ENCODE peak calls at places on chromosomes 16 and 17, in seven cellular contexts. B, W, D, G, L, K and X are unnamed samples.

GRCh38 chr17:7213895-7214299 is 5.7 kb downstream of the DLG4 start:
- DNase-seq in G (no peak), L (peak; percentile 75), W (peak; percentile 82), B (peak; percentile 85), K (peak; percentile 94), D (peak; percentile 52), X (no peak)

GRCh38 chr17:31819578-31819977 is 39.5 kb downstream of the COPRS start:
- DNase-seq in D (no peak), G (no peak), L (no peak), W (no peak), K (no peak), B (no peak), X (no peak)

GRCh38 chr16:566475-567361 is at the start of gene NHLRC4:
- DNase-seq in K (peak; percentile 68), G (no peak), W (peak; percentile 65), D (peak; percentile 83), B (peak; percentile 74), L (peak; percentile 89), X (no peak)

GRCh38 chr17:37220609-37220953 is 155.2 kb upstream of the C17orf78 start:
- DNase-seq in K (peak; percentile 34), D (no peak), B (peak; percentile 49), W (peak; percentile 49), G (peak; percentile 16), L (no peak), X (no peak)

GRCh38 chr17:30244853-30245385 is 9.4 kb upstream of the SLC6A4 start:
- DNase-seq in B (peak; percentile 86), D (no peak), L (no peak), W (no peak), G (no peak), K (no peak), X (no peak)

GRCh38 chr16:87317766-87318121 is 552 bp upstream of the C16orf95 start:
- DNase-seq in L (peak; percentile 52), G (peak; percentile 24), B (peak; percentile 75), W (no peak), K (peak; percentile 43), D (peak; percentile 34), X (peak; percentile 27)

GRCh38 chr17:72913315-72913714 is 179.2 kb downstream of the SLC39A11 start:
- DNase-seq in D (no peak), K (no peak), G (no peak), L (no peak), B (no peak), W (no peak), X (no peak)

GRCh38 chr16:53822936-53823529 is 119.1 kb downstream of the FTO start:
- DNase-seq in L (no peak), K (no peak), D (no peak), B (peak; percentile 76), G (no peak), W (peak; percentile 46), X (no peak)

GRCh38 chr16:87895641-87896141 is 26.4 kb upstream of the SLC7A5 start:
- DNase-seq in W (no peak), K (no peak), B (peak; percentile 57), L (no peak), G (no peak), D (no peak), X (no peak)

GRCh38 chr17:81037026-81037782 is 2.3 kb downstream of the BAIAP2 start:
- DNase-seq in K (no peak), D (peak; percentile 80), L (no peak), G (no peak), B (no peak), W (no peak), X (no peak)

GRCh38 chr17:41411072-41411840 is 13.1 kb downstream of the KRT37 start:
- DNase-seq in G (no peak), K (no peak), L (no peak), W (no peak), D (no peak), B (no peak), X (no peak)

GRCh38 chr17:52035336-52035915 is 123.1 kb downstream of the CA10 start:
- DNase-seq in L (no peak), G (no peak), D (no peak), W (no peak), B (no peak), K (no peak), X (no peak)

GRCh38 chr17:42361781-42362186 is 26.5 kb downstream of the STAT3 start:
- DNase-seq in K (no peak), D (no peak), L (no peak), G (no peak), W (no peak), B (no peak), X (no peak)

GRCh38 chr16:67873435-67874146 is 739 bp downstream of the EDC4 start:
- DNase-seq in K (no peak), L (no peak), B (peak; percentile 16), W (peak; percentile 34), G (no peak), D (no peak), X (no peak)

GRCh38 chr16:49491736-49492089 is 118.1 kb downstream of the C16orf78 start:
- DNase-seq in G (no peak), L (peak; percentile 38), B (no peak), W (peak; percentile 20), K (peak; percentile 48), D (peak; percentile 36), X (no peak)

GRCh38 chr17:81036128-81036891 is 1.4 kb downstream of the BAIAP2 start:
- DNase-seq in B (no peak), G (no peak), W (no peak), L (no peak), K (no peak), D (no peak), X (no peak)

GRCh38 chr17:4480929-4481898 is 17.5 kb upstream of the SPNS2 start:
- DNase-seq in K (no peak), W (no peak), G (no peak), B (no peak), L (no peak), D (no peak), X (no peak)

GRCh38 chr17:48615212-48615962 is at the start of gene HOXB8:
- DNase-seq in L (no peak), G (no peak), D (no peak), K (peak; percentile 53), W (no peak), B (no peak), X (no peak)

GRCh38 chr17:49703557-49704277 is 4.0 kb downstream of the SLC35B1 start:
- DNase-seq in B (peak; percentile 59), L (no peak), K (peak; percentile 18), D (no peak), G (no peak), W (peak; percentile 51), X (no peak)
- TF ChIP-seq CTCF in B (peak; percentile 53), L (no peak), K (peak; percentile 42), D (peak; percentile 65), G (peak; percentile 54), W (peak; percentile 70), X (peak; percentile 27)

DNA sequence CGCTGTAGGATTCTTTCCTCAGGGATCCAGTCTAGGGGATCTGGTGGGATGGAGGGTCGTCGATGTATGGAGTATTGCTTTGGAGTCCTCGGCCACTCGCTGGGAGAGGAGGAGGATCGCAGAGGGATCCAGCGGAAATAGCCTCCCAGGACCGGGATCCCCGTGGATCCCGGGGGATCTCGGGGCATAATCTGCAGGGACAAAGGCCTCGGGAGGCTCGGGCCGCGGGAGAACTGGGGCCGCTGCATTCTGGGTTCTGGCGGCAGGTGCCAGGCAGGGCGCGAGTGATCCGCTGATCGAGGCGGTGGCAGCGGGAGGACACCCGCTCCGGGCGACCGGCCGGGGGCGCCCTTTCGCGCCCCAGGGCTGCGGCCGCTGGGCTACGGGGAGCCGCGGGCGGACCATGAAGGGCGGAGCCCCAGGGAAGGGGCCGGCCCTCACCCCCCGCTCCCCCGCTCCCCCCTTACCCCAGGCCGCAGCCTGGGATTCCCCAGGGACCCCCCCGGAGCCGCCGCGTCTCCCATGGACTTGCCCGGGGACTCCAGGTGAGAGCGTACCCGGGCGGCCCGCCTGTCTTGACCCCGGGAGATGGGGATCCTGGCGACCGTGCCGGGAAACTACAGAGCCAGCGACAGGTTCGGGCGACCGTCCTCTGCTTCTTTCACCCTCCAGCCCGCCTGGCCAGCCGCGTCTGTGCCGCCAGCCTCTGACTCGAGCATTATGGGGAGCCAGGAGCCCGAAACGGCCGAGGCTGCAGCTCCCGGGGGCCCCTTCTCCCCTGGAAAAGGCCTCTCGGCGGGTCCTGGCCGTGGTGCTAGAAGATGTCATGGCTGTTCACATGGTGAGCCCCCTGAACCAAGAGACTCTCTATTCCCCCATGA is 604 bp downstream of the PRR14 start:
- DNase-seq in D (peak; percentile 74), K (peak; percentile 61), B (peak; percentile 67), L (peak; percentile 60), G (no peak), W (peak; percentile 59), X (peak; percentile 35)
- TF ChIP-seq CTCF in D (peak; percentile 73), K (peak; percentile 51), B (peak; percentile 24), L (peak; percentile 25), G (peak; percentile 56), W (peak; percentile 73), X (peak; percentile 36)

GRCh38 chr17:44568311-44568710 is 11.0 kb downstream of the FZD2 start:
- DNase-seq in K (no peak), B (no peak), D (no peak), L (no peak), G (no peak), W (no peak), X (no peak)
- TF ChIP-seq CTCF in K (no peak), B (no peak), D (no peak), L (no peak), G (no peak), W (no peak), X (no peak)

GRCh38 chr17:57457188-57457587 is 200.9 kb downstream of the MSI2 start:
- DNase-seq in L (no peak), G (no peak), K (no peak), D (no peak), B (no peak), W (no peak), X (no peak)

GRCh38 chr17:57458718-57459285 is 202.5 kb downstream of the MSI2 start:
- DNase-seq in K (no peak), B (no peak), L (no peak), G (no peak), W (no peak), D (no peak), X (no peak)

GRCh38 chr17:57462007-57462579 is 205.8 kb downstream of the MSI2 start:
- DNase-seq in D (no peak), G (no peak), L (no peak), B (no peak), K (no peak), W (no peak), X (no peak)

GRCh38 chr17:57461082-57461481 is 204.8 kb downstream of the MSI2 start:
- DNase-seq in B (peak; percentile 32), G (no peak), K (no peak), W (no peak), D (no peak), L (no peak), X (no peak)

GRCh38 chr17:57459286-57459915 is 203.1 kb downstream of the MSI2 start:
- DNase-seq in W (no peak), L (no peak), D (no peak), G (no peak), B (peak; percentile 68), K (no peak), X (no peak)
- TF ChIP-seq CTCF in W (no peak), L (no peak), D (no peak), G (no peak), B (no peak), K (no peak), X (no peak)

GRCh38 chr16:57525761-57526160 is 10.6 kb downstream of the CCDC102A start:
- DNase-seq in K (peak; percentile 46), G (no peak), D (no peak), L (peak; percentile 36), W (no peak), B (no peak), X (no peak)
- TF ChIP-seq CTCF in K (no peak), G (no peak), D (no peak), L (no peak), W (no peak), B (no peak), X (no peak)